ENCODE peak calls at places on chromosomes 12 and 14, in eight cellular contexts. Y is CD8-positive, alpha-beta memory T cell; E is body of pancreas; Z is PC-3; L is esophagus squamous epithelium; H is thoracic aorta; F is psoas muscle; O is lung. R is an unnamed sample.

GRCh38 chr14:36556811-36557433 is 25.5 kb downstream of the NKX2-8 start:
- DNase-seq in Y (no peak), E (peak; percentile 50), Z (peak; percentile 56), L (no peak), H (no peak), F (no peak), O (no peak), R (peak; percentile 28)

GRCh38 chr14:58572092-58572853 is 65.5 kb upstream of the DACT1 start:
- DNase-seq in Y (no peak), E (no peak), Z (peak; percentile 68), L (no peak), H (no peak), F (no peak), O (no peak), R (no peak)

GRCh38 chr12:67649165-67650126 is 901 bp downstream of the DYRK2 start:
- DNase-seq in Y (peak; percentile 18), E (peak; percentile 49), Z (peak; percentile 24), L (no peak), H (no peak), F (peak; percentile 69), O (no peak), R (peak; percentile 44)

GRCh38 chr12:51630256-51630880 is 39.3 kb downstream of the SCN8A start:
- DNase-seq in Y (no peak), E (no peak), Z (no peak), L (no peak), H (no peak), F (no peak), O (no peak), R (no peak)

GRCh38 chr12:4112734-4113396 is 160.7 kb upstream of the CCND2 start:
- DNase-seq in Y (no peak), E (no peak), Z (no peak), L (no peak), H (no peak), F (no peak), O (no peak), R (no peak)

GRCh38 chr12:131164096-131164872 is 210.6 kb downstream of the ADGRD1 start:
- DNase-seq in Y (no peak), E (no peak), Z (no peak), L (no peak), H (no peak), F (no peak), O (no peak), R (no peak)

GRCh38 chr14:69879175-69880047 is at the start of gene SMOC1:
- DNase-seq in Y (no peak), E (peak; percentile 82), Z (no peak), L (no peak), H (peak; percentile 18), F (peak; percentile 87), O (no peak), R (no peak)

GRCh38 chr14:34034447-34035176 is 83.7 kb upstream of the EGLN3 start:
- DNase-seq in Y (no peak), E (no peak), Z (no peak), L (no peak), H (no peak), F (no peak), O (no peak), R (no peak)

GRCh38 chr14:20760950-20761349 is 7.3 kb upstream of the EDDM3B start:
- DNase-seq in Y (no peak), E (no peak), Z (peak; percentile 37), L (no peak), H (no peak), F (no peak), O (no peak), R (no peak)

GRCh38 chr12:85138833-85139232 is 102.7 kb downstream of the LRRIQ1 start:
- DNase-seq in Y (no peak), E (no peak), Z (peak; percentile 23), L (no peak), H (no peak), F (no peak), O (no peak), R (no peak)

GRCh38 chr12:91144053-91144452 is 32.8 kb upstream of the LUM start:
- DNase-seq in Y (no peak), E (no peak), Z (peak; percentile 69), L (no peak), H (no peak), F (no peak), O (no peak), R (no peak)

GRCh38 chr14:101197595-101198397 is 294.3 kb upstream of the RTL1 start:
- DNase-seq in Y (no peak), E (no peak), Z (no peak), L (no peak), H (no peak), F (peak; percentile 21), O (no peak), R (no peak)

GRCh38 chr14:24080888-24081738 is 9.8 kb downstream of the CPNE6 start:
- DNase-seq in Y (peak; percentile 56), E (peak; percentile 89), Z (peak; percentile 59), L (peak; percentile 11), H (no peak), F (peak; percentile 69), O (peak; percentile 73), R (peak; percentile 57)

GRCh38 chr14:73973497-73973896 is 23.4 kb downstream of the COQ6 start:
- DNase-seq in Y (no peak), E (no peak), Z (no peak), L (no peak), H (no peak), F (no peak), O (no peak), R (no peak)

GRCh38 chr12:109711596-109712461 is 1.8 kb upstream of the FAM222A start:
- DNase-seq in Y (no peak), E (peak; percentile 57), Z (no peak), L (no peak), H (no peak), F (no peak), O (no peak), R (no peak)

DNA sequence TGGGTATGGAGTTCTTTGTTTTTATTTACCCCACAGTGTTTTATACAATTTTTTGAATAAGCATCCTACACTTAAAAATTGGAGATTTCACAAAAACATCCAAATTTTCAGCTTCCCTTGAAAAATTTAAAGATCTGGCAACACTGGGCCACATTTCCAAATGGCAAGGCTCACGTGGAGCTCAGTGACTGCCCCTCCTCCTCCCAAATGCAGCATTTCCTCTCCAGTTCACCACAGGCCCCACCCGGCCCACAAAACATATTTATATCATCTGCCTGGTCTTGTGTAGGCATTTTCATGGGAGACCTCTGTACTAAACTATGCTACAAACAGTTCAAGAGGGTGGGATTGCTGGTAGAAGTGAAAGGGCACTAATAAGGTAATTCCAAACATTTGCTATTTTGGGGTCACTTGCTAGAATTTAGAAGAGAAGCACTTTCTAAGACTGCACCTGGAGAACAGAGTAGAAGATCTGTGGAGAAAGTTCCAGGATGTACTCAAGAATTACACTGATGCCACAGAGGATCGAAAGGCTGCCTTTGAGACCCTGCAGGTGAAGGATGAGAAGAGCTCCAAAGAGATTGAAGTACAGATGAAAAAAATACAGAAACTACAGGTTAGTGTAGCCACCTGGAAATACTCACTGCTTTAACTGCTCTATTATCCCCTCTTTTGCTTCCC is 7.3 kb downstream of the FKBP11 start:
- DNase-seq in Y (peak; percentile 16), E (no peak), Z (no peak), L (no peak), H (no peak), F (no peak), O (no peak), R (peak; percentile 54)
- H3K4me3 ChIP-seq in Y (peak overlapping the region; percentile 65), E (no peak overlapping the region), Z (no peak overlapping the region), L (no peak overlapping the region), H (no peak overlapping the region), F (no peak overlapping the region), O (no peak overlapping the region), R (peak overlapping the region; percentile 97)

GRCh38 chr12:133234971-133235370 is 706 bp downstream of the ANHX start:
- DNase-seq in Y (no peak), E (no peak), Z (no peak), L (no peak), H (no peak), F (no peak), O (peak; percentile 18), R (no peak)
- H3K9me3 ChIP-seq in Y (no peaks in the 10 kb centered on the region), E (no peaks in the 10 kb centered on the region), Z (no peaks in the 10 kb centered on the region), L (peaks cover 21% of the 10 kb centered on the region), H (no peaks in the 10 kb centered on the region), F (no peaks in the 10 kb centered on the region), O (peaks cover 29% of the 10 kb centered on the region), R (peaks cover 44% of the 10 kb centered on the region)

GRCh38 chr12:27608890-27609289 is 84.9 kb downstream of the PPFIBP1 start:
- DNase-seq in Y (no peak), E (no peak), Z (no peak), L (no peak), H (no peak), F (no peak), O (no peak), R (no peak)
- H3K4me3 ChIP-seq in Y (no peak overlapping the region), E (no peak overlapping the region), Z (no peak overlapping the region), L (no peak overlapping the region), H (peak overlapping the region; percentile 54), F (no peak overlapping the region), O (no peak overlapping the region), R (no peak overlapping the region)

DNA sequence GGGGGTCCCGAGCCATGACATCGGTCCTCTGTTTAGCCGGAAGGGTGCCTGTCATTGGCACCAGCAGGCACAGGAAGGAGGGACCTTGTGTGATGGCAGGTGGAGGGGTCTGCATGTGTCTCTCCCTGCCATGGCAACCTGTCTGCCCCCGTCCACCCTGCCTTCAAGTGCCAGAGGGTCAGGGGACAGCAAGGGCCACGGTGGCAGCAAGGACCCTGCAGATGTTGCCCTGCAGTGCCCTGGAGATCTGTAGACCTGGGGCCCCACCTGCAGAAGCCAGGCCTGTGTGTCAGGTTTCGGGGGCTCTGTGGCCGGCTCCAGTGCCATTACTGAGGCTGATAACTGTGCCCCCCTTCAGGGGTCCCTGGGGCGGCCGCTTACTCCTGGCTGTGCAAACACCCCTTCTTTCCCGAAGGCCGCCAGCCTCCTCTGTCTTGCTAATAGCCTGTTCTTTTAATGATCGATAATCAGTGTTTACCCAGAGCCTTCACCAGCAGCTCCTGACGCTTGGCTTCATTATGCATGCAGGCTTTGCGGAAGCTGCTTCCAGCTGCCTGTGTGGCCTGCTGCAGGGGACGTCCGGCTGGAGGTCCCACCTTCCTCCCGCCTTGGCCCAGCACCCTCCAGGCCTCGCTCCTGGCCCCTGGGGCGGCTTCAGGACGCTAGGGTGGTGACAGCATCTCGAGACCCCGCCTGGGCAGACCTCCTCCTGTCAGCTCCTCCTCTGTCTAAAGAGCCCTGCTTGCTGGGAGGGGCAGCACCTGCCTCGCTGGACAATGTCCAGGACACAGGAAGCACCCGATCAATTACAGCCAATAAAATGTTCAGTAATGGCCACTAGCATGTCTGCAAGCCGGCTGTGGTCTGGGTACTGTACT is 153.0 kb downstream of the KIF26A start:
- DNase-seq in Y (no peak), E (peak; percentile 75), Z (peak; percentile 9), L (no peak), H (no peak), F (peak; percentile 44), O (no peak), R (no peak)
- H3K9me3 ChIP-seq in Y (no peaks in the 10 kb centered on the region), E (no peaks in the 10 kb centered on the region), Z (no peaks in the 10 kb centered on the region), L (no peaks in the 10 kb centered on the region), H (no peaks in the 10 kb centered on the region), F (no peaks in the 10 kb centered on the region), O (no peaks in the 10 kb centered on the region), R (no peaks in the 10 kb centered on the region)

GRCh38 chr12:88925370-88925915 is 345.2 kb upstream of the KITLG start:
- DNase-seq in Y (no peak), E (no peak), Z (peak; percentile 29), L (no peak), H (no peak), F (no peak), O (no peak), R (no peak)
- H3K4me3 ChIP-seq in Y (no peak overlapping the region), E (no peak overlapping the region), Z (peak overlapping the region; percentile 2), L (no peak overlapping the region), H (no peak overlapping the region), F (no peak overlapping the region), O (no peak overlapping the region), R (no peak overlapping the region)